ENCODE peak calls at places on chromosome 1, in six cellular contexts. F is stimulated activated CD4-positive, alpha-beta T cell treated with anti-CD3 and anti-CD28 coated beads, Interleukin-12 subunit alpha, Interleukin-12 subunit beta, amount 100 ng/mL, for 4 hours; Q is OCI-LY7; V is ascending aorta; C is NCI-H1105 treated with DMSO at 0.1 percent for 48 hours; Z is AG04450. N is an unnamed sample.

GRCh38 chr1:70319750-70320149 is 34.8 kb downstream of the ANKRD13C start:
- DNase-seq in C (no peak), V (no peak), F (no peak), Q (no peak), Z (peak; percentile 33), N (no peak)

GRCh38 chr1:230581446-230582079 is 60.7 kb upstream of the COG2 start:
- DNase-seq in F (no peak), C (no peak), V (no peak), Z (no peak), Q (peak; percentile 1), N (peak; percentile 30)

GRCh38 chr1:148354284-148354869 is 128.7 kb downstream of the PPIAL4G start:
- DNase-seq in Z (no peak), C (no peak), V (no peak), F (no peak), Q (no peak), N (no peak)

GRCh38 chr1:152870831-152871730 is 7.0 kb upstream of the SMCP start:
- DNase-seq in V (no peak), Q (peak; percentile 13), C (no peak), F (no peak), Z (no peak), N (peak; percentile 74)

GRCh38 chr1:21573475-21573874 is 64.3 kb downstream of the ALPL start:
- DNase-seq in C (no peak), F (no peak), Q (no peak), V (no peak), Z (no peak), N (no peak)

GRCh38 chr1:58895559-58896135 is 111.8 kb upstream of the JUN start:
- DNase-seq in C (no peak), V (no peak), Q (no peak), Z (no peak), F (no peak), N (no peak)

GRCh38 chr1:212934050-212934449 is 16.3 kb upstream of the VASH2 start:
- DNase-seq in V (no peak), Q (no peak), Z (no peak), F (no peak), C (no peak), N (no peak)

GRCh38 chr1:73333847-73334503 is 864.0 kb downstream of the LRRIQ3 start:
- DNase-seq in Q (no peak), V (no peak), F (no peak), Z (no peak), C (no peak), N (no peak)

GRCh38 chr1:230401763-230402294 is 24.3 kb downstream of the PGBD5 start:
- DNase-seq in V (peak; percentile 37), F (no peak), Z (peak; percentile 27), C (no peak), Q (no peak), N (no peak)

GRCh38 chr1:52636701-52637695 is 4.0 kb downstream of the SHISAL2A start:
- DNase-seq in Z (no peak), V (no peak), C (no peak), Q (peak; percentile 96), F (peak; percentile 41), N (peak; percentile 82)

N was measured in MM.1S.